ENCODE peak calls at places on chromosomes 2 and 18, in six cellular contexts. B is germinal center, U is OCI-M1, D is ACHN, J is caudate nucleus, O is fibroblast of the conjunctiva. Y is an unnamed sample.

GRCh38 chr2:45825001-45825651 is 173.7 kb downstream of the PRKCE start:
- DNase-seq in J (no peak), U (no peak), D (no peak), B (no peak), O (no peak), Y (no peak)

GRCh38 chr2:110166246-110166645 is 38.6 kb downstream of the NPHP1 start:
- DNase-seq in U (no peak), O (no peak), D (no peak), J (no peak), B (no peak), Y (no peak)

GRCh38 chr2:156562136-156562535 is 126.0 kb downstream of the GPD2 start:
- DNase-seq in U (peak), D (no peak), J (no peak), B (no peak), O (no peak), Y (peak)

GRCh38 chr2:2809771-2810170 is 478.7 kb upstream of the MYT1L start:
- DNase-seq in O (no peak), D (no peak), J (no peak), U (no peak), B (no peak), Y (no peak)

GRCh38 chr2:86150502-86150901 is 44.5 kb downstream of the PTCD3 start:
- DNase-seq in D (no peak), J (no peak), O (no peak), U (no peak), B (no peak), Y (no peak)

GRCh38 chr2:216404010-216404618 is 8.2 kb upstream of the SMARCAL1 start:
- DNase-seq in D (peak), U (peak), J (no peak), B (peak), O (peak), Y (peak)

GRCh38 chr2:241555711-241556110 is 2.8 kb upstream of the BOK start:
- DNase-seq in B (no peak), J (no peak), U (no peak), D (no peak), O (no peak), Y (no peak)

GRCh38 chr2:46973687-46974086 is 58.1 kb upstream of the MCFD2 start:
- DNase-seq in J (no peak), U (no peak), D (no peak), B (no peak), O (no peak), Y (no peak)

GRCh38 chr18:48676346-48676745 is 137.5 kb downstream of the CTIF start:
- DNase-seq in J (no peak), U (no peak), B (no peak), O (no peak), D (no peak), Y (no peak)

Y was measured in erythroblast.